ENCODE peak calls at places on chromosomes 7 and 10, in seven cellular contexts. One of them, this sample, is unnamed.

GRCh38 chr10:12875100-12875499 is 126.4 kb downstream of the CCDC3 start:
- DNase-seq in HT1080: no peak
- DNase-seq in stimulated activated CD8-positive, alpha-beta memory T cell treated with anti-CD3 and anti-CD28 coated beads, Interleukin-4, amount 100 ng/mL, for 24 hours: no peak
- DNase-seq in NCI-H2081: peak
- DNase-seq in GM04503: no peak
- DNase-seq in activated naive CD4-positive, alpha-beta T cell treated with anti-CD3 and anti-CD28 coated beads, Interleukin-2, amount 10 ng/mL, durations not matched to agents 7 days and 5 days: no peak
- DNase-seq in CD4-positive, alpha-beta T cell: no peak
- DNase-seq in this sample: no peak

GRCh38 chr7:44827567-44827966 is 20.3 kb downstream of the H2AZ2 start:
- DNase-seq in GM04503: no peak
- DNase-seq in HT1080: no peak
- DNase-seq in NCI-H2081: no peak
- DNase-seq in activated naive CD4-positive, alpha-beta T cell treated with anti-CD3 and anti-CD28 coated beads, Interleukin-2, amount 10 ng/mL, durations not matched to agents 7 days and 5 days: no peak
- DNase-seq in stimulated activated CD8-positive, alpha-beta memory T cell treated with anti-CD3 and anti-CD28 coated beads, Interleukin-4, amount 100 ng/mL, for 24 hours: no peak
- DNase-seq in CD4-positive, alpha-beta T cell: no peak
- DNase-seq in this sample: no peak

GRCh38 chr10:124124123-124124768 is 30.8 kb upstream of the CHST15 start:
- DNase-seq in CD4-positive, alpha-beta T cell: no peak
- DNase-seq in GM04503: no peak
- DNase-seq in HT1080: no peak
- DNase-seq in activated naive CD4-positive, alpha-beta T cell treated with anti-CD3 and anti-CD28 coated beads, Interleukin-2, amount 10 ng/mL, durations not matched to agents 7 days and 5 days: no peak
- DNase-seq in stimulated activated CD8-positive, alpha-beta memory T cell treated with anti-CD3 and anti-CD28 coated beads, Interleukin-4, amount 100 ng/mL, for 24 hours: no peak
- DNase-seq in NCI-H2081: no peak
- DNase-seq in this sample: no peak

GRCh38 chr7:127713006-127713405 is 61.0 kb downstream of the SND1 start:
- DNase-seq in stimulated activated CD8-positive, alpha-beta memory T cell treated with anti-CD3 and anti-CD28 coated beads, Interleukin-4, amount 100 ng/mL, for 24 hours: no peak
- DNase-seq in HT1080: no peak
- DNase-seq in activated naive CD4-positive, alpha-beta T cell treated with anti-CD3 and anti-CD28 coated beads, Interleukin-2, amount 10 ng/mL, durations not matched to agents 7 days and 5 days: no peak
- DNase-seq in CD4-positive, alpha-beta T cell: no peak
- DNase-seq in GM04503: no peak
- DNase-seq in NCI-H2081: no peak
- DNase-seq in this sample: no peak

GRCh38 chr7:39507866-39508551 is 58.2 kb upstream of the YAE1 start:
- DNase-seq in HT1080: no peak
- DNase-seq in NCI-H2081: no peak
- DNase-seq in GM04503: no peak
- DNase-seq in activated naive CD4-positive, alpha-beta T cell treated with anti-CD3 and anti-CD28 coated beads, Interleukin-2, amount 10 ng/mL, durations not matched to agents 7 days and 5 days: peak
- DNase-seq in CD4-positive, alpha-beta T cell: no peak
- DNase-seq in stimulated activated CD8-positive, alpha-beta memory T cell treated with anti-CD3 and anti-CD28 coated beads, Interleukin-4, amount 100 ng/mL, for 24 hours: no peak
- DNase-seq in this sample: no peak

GRCh38 chr10:49264177-49264677 is 34.7 kb upstream of the C10orf71 start:
- DNase-seq in CD4-positive, alpha-beta T cell: no peak
- DNase-seq in HT1080: no peak
- DNase-seq in NCI-H2081: no peak
- DNase-seq in activated naive CD4-positive, alpha-beta T cell treated with anti-CD3 and anti-CD28 coated beads, Interleukin-2, amount 10 ng/mL, durations not matched to agents 7 days and 5 days: no peak
- DNase-seq in stimulated activated CD8-positive, alpha-beta memory T cell treated with anti-CD3 and anti-CD28 coated beads, Interleukin-4, amount 100 ng/mL, for 24 hours: no peak
- DNase-seq in GM04503: no peak
- DNase-seq in this sample: peak

GRCh38 chr10:129583831-129584230 is 116.8 kb downstream of the MGMT start:
- DNase-seq in activated naive CD4-positive, alpha-beta T cell treated with anti-CD3 and anti-CD28 coated beads, Interleukin-2, amount 10 ng/mL, durations not matched to agents 7 days and 5 days: no peak
- DNase-seq in GM04503: no peak
- DNase-seq in CD4-positive, alpha-beta T cell: no peak
- DNase-seq in stimulated activated CD8-positive, alpha-beta memory T cell treated with anti-CD3 and anti-CD28 coated beads, Interleukin-4, amount 100 ng/mL, for 24 hours: no peak
- DNase-seq in HT1080: no peak
- DNase-seq in NCI-H2081: no peak
- DNase-seq in this sample: no peak

GRCh38 chr7:33806284-33807157 is 98.8 kb upstream of the BMPER start:
- DNase-seq in NCI-H2081: no peak
- DNase-seq in CD4-positive, alpha-beta T cell: no peak
- DNase-seq in HT1080: no peak
- DNase-seq in GM04503: no peak
- DNase-seq in activated naive CD4-positive, alpha-beta T cell treated with anti-CD3 and anti-CD28 coated beads, Interleukin-2, amount 10 ng/mL, durations not matched to agents 7 days and 5 days: no peak
- DNase-seq in stimulated activated CD8-positive, alpha-beta memory T cell treated with anti-CD3 and anti-CD28 coated beads, Interleukin-4, amount 100 ng/mL, for 24 hours: no peak
- DNase-seq in this sample: no peak

GRCh38 chr7:47480576-47481538 is 101.1 kb downstream of the TNS3 start:
- DNase-seq in GM04503: no peak
- DNase-seq in activated naive CD4-positive, alpha-beta T cell treated with anti-CD3 and anti-CD28 coated beads, Interleukin-2, amount 10 ng/mL, durations not matched to agents 7 days and 5 days: no peak
- DNase-seq in NCI-H2081: no peak
- DNase-seq in stimulated activated CD8-positive, alpha-beta memory T cell treated with anti-CD3 and anti-CD28 coated beads, Interleukin-4, amount 100 ng/mL, for 24 hours: no peak
- DNase-seq in CD4-positive, alpha-beta T cell: no peak
- DNase-seq in HT1080: no peak
- DNase-seq in this sample: no peak

GRCh38 chr7:55441668-55442305 is 76.7 kb downstream of the LANCL2 start:
- DNase-seq in HT1080: peak
- DNase-seq in GM04503: peak
- DNase-seq in stimulated activated CD8-positive, alpha-beta memory T cell treated with anti-CD3 and anti-CD28 coated beads, Interleukin-4, amount 100 ng/mL, for 24 hours: no peak
- DNase-seq in CD4-positive, alpha-beta T cell: no peak
- DNase-seq in NCI-H2081: no peak
- DNase-seq in activated naive CD4-positive, alpha-beta T cell treated with anti-CD3 and anti-CD28 coated beads, Interleukin-2, amount 10 ng/mL, durations not matched to agents 7 days and 5 days: no peak
- DNase-seq in this sample: no peak

GRCh38 chr7:83613232-83613631 is 35.7 kb downstream of the SEMA3E start:
- DNase-seq in CD4-positive, alpha-beta T cell: no peak
- DNase-seq in activated naive CD4-positive, alpha-beta T cell treated with anti-CD3 and anti-CD28 coated beads, Interleukin-2, amount 10 ng/mL, durations not matched to agents 7 days and 5 days: no peak
- DNase-seq in HT1080: no peak
- DNase-seq in stimulated activated CD8-positive, alpha-beta memory T cell treated with anti-CD3 and anti-CD28 coated beads, Interleukin-4, amount 100 ng/mL, for 24 hours: no peak
- DNase-seq in NCI-H2081: no peak
- DNase-seq in GM04503: no peak
- DNase-seq in this sample: no peak

GRCh38 chr10:68364101-68364886 is 31.6 kb upstream of the PBLD start:
- DNase-seq in GM04503: peak
- DNase-seq in NCI-H2081: no peak
- DNase-seq in HT1080: no peak
- DNase-seq in CD4-positive, alpha-beta T cell: no peak
- DNase-seq in stimulated activated CD8-positive, alpha-beta memory T cell treated with anti-CD3 and anti-CD28 coated beads, Interleukin-4, amount 100 ng/mL, for 24 hours: no peak
- DNase-seq in activated naive CD4-positive, alpha-beta T cell treated with anti-CD3 and anti-CD28 coated beads, Interleukin-2, amount 10 ng/mL, durations not matched to agents 7 days and 5 days: no peak
- DNase-seq in this sample: no peak

GRCh38 chr10:25766687-25767221 is 167.3 kb upstream of the MYO3A start:
- DNase-seq in stimulated activated CD8-positive, alpha-beta memory T cell treated with anti-CD3 and anti-CD28 coated beads, Interleukin-4, amount 100 ng/mL, for 24 hours: no peak
- DNase-seq in GM04503: no peak
- DNase-seq in HT1080: no peak
- DNase-seq in activated naive CD4-positive, alpha-beta T cell treated with anti-CD3 and anti-CD28 coated beads, Interleukin-2, amount 10 ng/mL, durations not matched to agents 7 days and 5 days: no peak
- DNase-seq in CD4-positive, alpha-beta T cell: no peak
- DNase-seq in NCI-H2081: no peak
- DNase-seq in this sample: no peak

GRCh38 chr10:97383159-97383558 is 18.0 kb downstream of the RRP12 start:
- DNase-seq in NCI-H2081: no peak
- DNase-seq in activated naive CD4-positive, alpha-beta T cell treated with anti-CD3 and anti-CD28 coated beads, Interleukin-2, amount 10 ng/mL, durations not matched to agents 7 days and 5 days: no peak
- DNase-seq in HT1080: no peak
- DNase-seq in GM04503: no peak
- DNase-seq in CD4-positive, alpha-beta T cell: no peak
- DNase-seq in stimulated activated CD8-positive, alpha-beta memory T cell treated with anti-CD3 and anti-CD28 coated beads, Interleukin-4, amount 100 ng/mL, for 24 hours: no peak
- DNase-seq in this sample: no peak

GRCh38 chr7:2843711-2844152 is 376 bp downstream of the GNA12 start:
- DNase-seq in activated naive CD4-positive, alpha-beta T cell treated with anti-CD3 and anti-CD28 coated beads, Interleukin-2, amount 10 ng/mL, durations not matched to agents 7 days and 5 days: peak
- DNase-seq in GM04503: no peak
- DNase-seq in NCI-H2081: peak
- DNase-seq in stimulated activated CD8-positive, alpha-beta memory T cell treated with anti-CD3 and anti-CD28 coated beads, Interleukin-4, amount 100 ng/mL, for 24 hours: no peak
- DNase-seq in HT1080: no peak
- DNase-seq in CD4-positive, alpha-beta T cell: no peak
- DNase-seq in this sample: no peak

GRCh38 chr7:155533827-155534690 is 12.3 kb downstream of the CNPY1 start:
- DNase-seq in stimulated activated CD8-positive, alpha-beta memory T cell treated with anti-CD3 and anti-CD28 coated beads, Interleukin-4, amount 100 ng/mL, for 24 hours: peak
- DNase-seq in CD4-positive, alpha-beta T cell: no peak
- DNase-seq in GM04503: no peak
- DNase-seq in activated naive CD4-positive, alpha-beta T cell treated with anti-CD3 and anti-CD28 coated beads, Interleukin-2, amount 10 ng/mL, durations not matched to agents 7 days and 5 days: peak
- DNase-seq in HT1080: peak
- DNase-seq in NCI-H2081: peak
- DNase-seq in this sample: no peak

GRCh38 chr7:149422065-149422913 is 38.6 kb downstream of the ZNF777 start:
- DNase-seq in GM04503: no peak
- DNase-seq in activated naive CD4-positive, alpha-beta T cell treated with anti-CD3 and anti-CD28 coated beads, Interleukin-2, amount 10 ng/mL, durations not matched to agents 7 days and 5 days: peak
- DNase-seq in stimulated activated CD8-positive, alpha-beta memory T cell treated with anti-CD3 and anti-CD28 coated beads, Interleukin-4, amount 100 ng/mL, for 24 hours: peak
- DNase-seq in HT1080: peak
- DNase-seq in NCI-H2081: peak
- DNase-seq in CD4-positive, alpha-beta T cell: peak
- DNase-seq in this sample: no peak

GRCh38 chr10:22503315-22504090 is 158.2 kb downstream of the SPAG6 start:
- DNase-seq in stimulated activated CD8-positive, alpha-beta memory T cell treated with anti-CD3 and anti-CD28 coated beads, Interleukin-4, amount 100 ng/mL, for 24 hours: no peak
- DNase-seq in NCI-H2081: no peak
- DNase-seq in HT1080: no peak
- DNase-seq in GM04503: no peak
- DNase-seq in CD4-positive, alpha-beta T cell: no peak
- DNase-seq in activated naive CD4-positive, alpha-beta T cell treated with anti-CD3 and anti-CD28 coated beads, Interleukin-2, amount 10 ng/mL, durations not matched to agents 7 days and 5 days: no peak
- DNase-seq in this sample: no peak

GRCh38 chr7:156475666-156476065 is 164.9 kb upstream of the RNF32 start:
- DNase-seq in NCI-H2081: no peak
- DNase-seq in CD4-positive, alpha-beta T cell: no peak
- DNase-seq in HT1080: peak
- DNase-seq in stimulated activated CD8-positive, alpha-beta memory T cell treated with anti-CD3 and anti-CD28 coated beads, Interleukin-4, amount 100 ng/mL, for 24 hours: no peak
- DNase-seq in GM04503: no peak
- DNase-seq in activated naive CD4-positive, alpha-beta T cell treated with anti-CD3 and anti-CD28 coated beads, Interleukin-2, amount 10 ng/mL, durations not matched to agents 7 days and 5 days: no peak
- DNase-seq in this sample: no peak

GRCh38 chr7:2266911-2267310 is 24.9 kb downstream of the NUDT1 start:
- DNase-seq in stimulated activated CD8-positive, alpha-beta memory T cell treated with anti-CD3 and anti-CD28 coated beads, Interleukin-4, amount 100 ng/mL, for 24 hours: no peak
- DNase-seq in activated naive CD4-positive, alpha-beta T cell treated with anti-CD3 and anti-CD28 coated beads, Interleukin-2, amount 10 ng/mL, durations not matched to agents 7 days and 5 days: no peak
- DNase-seq in CD4-positive, alpha-beta T cell: no peak
- DNase-seq in GM04503: peak
- DNase-seq in HT1080: no peak
- DNase-seq in NCI-H2081: no peak
- DNase-seq in this sample: no peak

GRCh38 chr7:44882899-44883298 is 2.4 kb downstream of the PURB start:
- DNase-seq in HT1080: no peak
- DNase-seq in activated naive CD4-positive, alpha-beta T cell treated with anti-CD3 and anti-CD28 coated beads, Interleukin-2, amount 10 ng/mL, durations not matched to agents 7 days and 5 days: no peak
- DNase-seq in stimulated activated CD8-positive, alpha-beta memory T cell treated with anti-CD3 and anti-CD28 coated beads, Interleukin-4, amount 100 ng/mL, for 24 hours: no peak
- DNase-seq in CD4-positive, alpha-beta T cell: no peak
- DNase-seq in NCI-H2081: no peak
- DNase-seq in GM04503: no peak
- DNase-seq in this sample: no peak

GRCh38 chr7:82594665-82595064 is 151.1 kb upstream of the CACNA2D1 start:
- DNase-seq in activated naive CD4-positive, alpha-beta T cell treated with anti-CD3 and anti-CD28 coated beads, Interleukin-2, amount 10 ng/mL, durations not matched to agents 7 days and 5 days: no peak
- DNase-seq in HT1080: no peak
- DNase-seq in GM04503: no peak
- DNase-seq in NCI-H2081: peak
- DNase-seq in stimulated activated CD8-positive, alpha-beta memory T cell treated with anti-CD3 and anti-CD28 coated beads, Interleukin-4, amount 100 ng/mL, for 24 hours: no peak
- DNase-seq in CD4-positive, alpha-beta T cell: no peak
- DNase-seq in this sample: no peak

GRCh38 chr10:89504691-89505090 is 30.7 kb downstream of the SLC16A12 start:
- DNase-seq in stimulated activated CD8-positive, alpha-beta memory T cell treated with anti-CD3 and anti-CD28 coated beads, Interleukin-4, amount 100 ng/mL, for 24 hours: no peak
- DNase-seq in GM04503: no peak
- DNase-seq in CD4-positive, alpha-beta T cell: no peak
- DNase-seq in activated naive CD4-positive, alpha-beta T cell treated with anti-CD3 and anti-CD28 coated beads, Interleukin-2, amount 10 ng/mL, durations not matched to agents 7 days and 5 days: no peak
- DNase-seq in NCI-H2081: no peak
- DNase-seq in HT1080: no peak
- DNase-seq in this sample: no peak